ENCODE peak calls at places on chromosomes 4 and X, in five cellular contexts. E is WTC11, H is heart left ventricle, L is ovary, Y is heart right ventricle. Z is an unnamed sample.

GRCh38 chr4:48162162-48162561 is 28.1 kb upstream of the TXK start:
- DNase-seq in E (no peak), H (no peak), L (no peak), Y (no peak), Z (no peak)

GRCh38 chr4:52106701-52107100 is 55.6 kb downstream of the SPATA18 start:
- DNase-seq in E (no peak), H (no peak), L (no peak), Y (no peak), Z (no peak)

GRCh38 chrX:104370089-104370488 is 115.4 kb upstream of the ESX1 start:
- DNase-seq in E (peak), H (no peak), L (no peak), Y (no peak), Z (peak)

GRCh38 chrX:56550667-56551066 is 12.8 kb upstream of the UBQLN2 start:
- DNase-seq in E (no peak), H (no peak), L (no peak), Y (no peak), Z (no peak)

GRCh38 chr4:56937262-56937661 is 29.6 kb downstream of the REST start:
- DNase-seq in E (no peak), H (no peak), L (no peak), Y (no peak), Z (no peak)

GRCh38 chr4:109547394-109547793 is 12.7 kb upstream of the MCUB start:
- DNase-seq in E (no peak), H (no peak), L (no peak), Y (no peak), Z (no peak)

GRCh38 chrX:132631579-132632232 is 142.9 kb upstream of the MBNL3 start:
- DNase-seq in E (no peak), H (no peak), L (no peak), Y (no peak), Z (peak)

GRCh38 chr4:147799986-147800555 is 68.2 kb downstream of the ARHGAP10 start:
- DNase-seq in E (no peak), H (no peak), L (no peak), Y (no peak), Z (no peak)

GRCh38 chr4:39637572-39638357 is 900 bp downstream of the SMIM14 start:
- DNase-seq in E (peak), H (peak), L (peak), Y (peak), Z (peak)

GRCh38 chr4:38805530-38806145 is 1.0 kb upstream of the TLR1 start:
- DNase-seq in E (no peak), H (peak), L (peak), Y (peak), Z (no peak)

GRCh38 chr4:113708250-113708649 is 53.3 kb downstream of the CAMK2D start:
- DNase-seq in E (no peak), H (no peak), L (no peak), Y (no peak), Z (no peak)

GRCh38 chr4:129344058-129344457 is 248.1 kb downstream of the C4orf33 start:
- DNase-seq in E (peak), H (no peak), L (no peak), Y (peak), Z (peak)

GRCh38 chr4:52560844-52561280 is 98.2 kb downstream of the USP46 start:
- DNase-seq in E (no peak), H (no peak), L (no peak), Y (no peak), Z (no peak)

GRCh38 chrX:41110801-41111625 is 25.8 kb downstream of the USP9X start:
- DNase-seq in E (no peak), H (no peak), L (no peak), Y (no peak), Z (no peak)

GRCh38 chr4:140149851-140150635 is 3.9 kb downstream of the MAML3 start:
- DNase-seq in E (peak), H (peak), L (peak), Y (peak), Z (peak)

GRCh38 chr4:47213539-47213938 is 182.2 kb downstream of the GABRB1 start:
- DNase-seq in E (no peak), H (no peak), L (no peak), Y (no peak), Z (no peak)

GRCh38 chr4:98151145-98151929 is 8.1 kb upstream of the STPG2 start:
- DNase-seq in E (no peak), H (no peak), L (no peak), Y (no peak), Z (no peak)
- TF ChIP-seq CTCF in E (no peak), H (no peak), L (no peak), Y (no peak), Z (no peak)

GRCh38 chr4:104896623-104897296 is 249.9 kb upstream of the TET2 start:
- DNase-seq in E (no peak), H (no peak), L (no peak), Y (no peak), Z (no peak)

GRCh38 chr4:104901438-104901837 is 245.2 kb upstream of the TET2 start:
- DNase-seq in E (no peak), H (no peak), L (no peak), Y (peak), Z (no peak)

GRCh38 chr4:104899863-104900262 is 246.8 kb upstream of the TET2 start:
- DNase-seq in E (no peak), H (no peak), L (no peak), Y (no peak), Z (no peak)

DNA sequence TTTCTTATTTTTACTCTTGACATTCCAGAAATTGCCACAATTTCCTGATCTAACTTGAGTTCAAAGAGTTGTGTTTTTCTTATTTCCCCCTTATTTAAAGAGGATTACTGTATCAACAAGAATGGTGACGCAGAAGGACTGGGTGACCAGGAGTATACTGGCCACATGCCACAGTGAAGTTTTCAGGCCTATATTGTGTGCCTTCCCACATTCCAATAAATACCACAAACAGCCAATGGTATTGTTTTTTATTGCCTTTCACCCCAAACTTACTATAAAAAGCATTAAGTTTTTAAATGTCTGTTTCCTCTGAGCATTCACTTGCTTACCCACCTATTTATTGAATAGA is 249.4 kb upstream of the TET2 start:
- DNase-seq in E (no peak), H (no peak), L (no peak), Y (no peak), Z (no peak)
- TF ChIP-seq CTCF in E (no peak), H (no peak), L (no peak), Y (no peak), Z (no peak)

GRCh38 chr4:143585548-143585947 is 72.0 kb downstream of the SMARCA5 start:
- DNase-seq in E (no peak), H (no peak), L (no peak), Y (no peak), Z (no peak)

GRCh38 chr4:143586080-143586479 is 72.6 kb downstream of the SMARCA5 start:
- DNase-seq in E (no peak), H (no peak), L (no peak), Y (no peak), Z (no peak)

DNA sequence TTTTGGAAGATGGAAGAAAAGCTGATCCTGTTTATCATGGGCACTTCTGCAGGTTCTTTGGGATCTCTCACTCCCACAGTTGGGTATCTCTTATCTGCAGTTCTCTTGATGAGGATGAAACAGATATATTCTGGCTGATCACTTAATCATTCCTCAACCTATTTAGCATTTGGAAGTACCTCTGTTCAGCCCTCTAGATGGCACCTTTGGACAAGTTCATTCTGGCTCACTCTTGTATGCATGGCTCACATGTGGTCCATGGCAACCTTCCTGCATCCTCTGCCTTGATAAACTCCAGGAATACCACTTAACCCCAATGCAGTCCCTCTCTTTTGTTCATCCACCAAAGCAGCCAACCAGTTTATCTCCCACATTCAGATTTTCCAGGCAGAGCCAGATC is 74.2 kb downstream of the SMARCA5 start:
- DNase-seq in E (no peak), H (no peak), L (no peak), Y (no peak), Z (no peak)
- TF ChIP-seq CTCF in E (no peak), H (no peak), L (no peak), Y (peak), Z (no peak)

GRCh38 chr4:144113546-144113945 is 27.0 kb downstream of the GYPA start:
- DNase-seq in E (no peak), H (no peak), L (no peak), Y (no peak), Z (no peak)
- TF ChIP-seq CTCF in E (no peak), H (no peak), L (no peak), Y (no peak), Z (no peak)

DNA sequence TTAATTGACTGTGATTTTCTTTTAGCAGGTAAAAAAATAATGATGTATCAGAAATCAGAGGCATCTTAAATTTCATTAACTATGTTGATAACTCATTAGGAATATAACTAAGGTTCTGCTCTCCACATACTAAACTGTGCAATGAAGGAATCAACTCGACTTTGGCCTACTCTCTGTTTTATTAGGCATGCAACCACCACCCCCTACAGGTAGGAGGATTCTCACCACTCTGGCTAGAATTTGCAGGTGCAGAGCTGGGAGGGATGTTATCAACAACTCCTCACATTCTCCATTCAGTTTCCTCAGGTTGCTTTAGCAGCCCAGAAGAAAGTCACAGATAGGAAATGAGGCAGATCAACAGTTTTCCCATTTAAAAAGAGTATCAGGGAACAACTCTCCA is 160.1 kb downstream of the COX18 start:
- DNase-seq in E (peak), H (no peak), L (no peak), Y (no peak), Z (peak)
- TF ChIP-seq CTCF in E (peak), H (no peak), L (peak), Y (peak), Z (no peak)

GRCh38 chr4:63558709-63559108 is 850.5 kb downstream of the TECRL start:
- DNase-seq in E (no peak), H (no peak), L (no peak), Y (no peak), Z (no peak)

GRCh38 chr4:63553123-63553522 is 856.1 kb downstream of the TECRL start:
- DNase-seq in E (no peak), H (no peak), L (no peak), Y (no peak), Z (no peak)

GRCh38 chr4:63556332-63556731 is 852.9 kb downstream of the TECRL start:
- DNase-seq in E (peak), H (no peak), L (no peak), Y (no peak), Z (no peak)
- TF ChIP-seq CTCF in E (peak), H (no peak), L (no peak), Y (no peak), Z (no peak)

Z was measured in endothelial cell.